ENCODE peak calls at places on chromosomes 11 and 22, in four cellular contexts. P is HepG2, H is IMR-90, E is A549. W is an unnamed sample. For H3K4me1, the result is how much of the 10 kb centered on the place peaks cover.

GRCh38 chr22:49334976-49335375 is 492.7 kb downstream of the BRD1 start:
- DNase-seq in P (no peak), H (no peak), E (no peak), W (no peak)

GRCh38 chr11:128757235-128757711 is 63.4 kb downstream of the FLI1 start:
- DNase-seq in P (no peak), H (peak), E (peak), W (no peak)

GRCh38 chr11:121657191-121657590 is 204.4 kb upstream of the SORL1-AS1 start:
- DNase-seq in P (no peak), H (no peak), E (no peak), W (no peak)

GRCh38 chr11:57641426-57641825 is 8.3 kb downstream of the YPEL4 start:
- DNase-seq in P (peak), H (peak), E (peak), W (no peak)

GRCh38 chr11:8384199-8384821 is 120.6 kb upstream of the LMO1 start:
- DNase-seq in P (no peak), H (no peak), E (peak), W (no peak)

GRCh38 chr11:64746486-64746885 is 2.5 kb upstream of the RASGRP2 start:
- DNase-seq in P (no peak), H (no peak), E (no peak), W (no peak)

GRCh38 chr11:119513141-119513805 is 90.3 kb upstream of the THY1 start:
- DNase-seq in P (no peak), H (no peak), E (no peak), W (no peak)

GRCh38 chr11:111001091-111001430 is 244.5 kb upstream of the POU2AF2 start:
- DNase-seq in P (no peak), H (peak), E (no peak), W (no peak)

GRCh38 chr11:18726040-18726439 is at the start of gene IGSF22:
- DNase-seq in P (no peak), H (no peak), E (no peak), W (no peak)
- H3K4me1 ChIP-seq in P (under half), H (under half), E (under half), W (under half)

GRCh38 chr11:73872746-73873412 is 3.8 kb downstream of the COA4 start:
- DNase-seq in P (no peak), H (no peak), E (no peak), W (no peak)

GRCh38 chr11:73866095-73866579 is 10.5 kb downstream of the COA4 start:
- DNase-seq in P (no peak), H (peak), E (no peak), W (no peak)

GRCh38 chr11:73869234-73869949 is 7.3 kb downstream of the COA4 start:
- DNase-seq in P (no peak), H (peak), E (peak), W (peak)

GRCh38 chr11:73866586-73866996 is 10.1 kb downstream of the COA4 start:
- DNase-seq in P (peak), H (peak), E (peak), W (no peak)

GRCh38 chr11:73870261-73870660 is 6.4 kb downstream of the COA4 start:
- DNase-seq in P (no peak), H (no peak), E (no peak), W (no peak)
- H3K4me3 ChIP-seq in P (no peak), H (no peak), E (no peak), W (no peak)

GRCh38 chr11:66676279-66676919 is 1.3 kb downstream of the RBM4B start:
- DNase-seq in P (no peak), H (no peak), E (no peak), W (no peak)

GRCh38 chr11:66680966-66681645 is 3.4 kb upstream of the RBM4B start:
- DNase-seq in P (no peak), H (no peak), E (no peak), W (no peak)

GRCh38 chr11:66674964-66675602 is 2.6 kb downstream of the RBM4B start:
- DNase-seq in P (no peak), H (no peak), E (no peak), W (no peak)

GRCh38 chr11:66676931-66677598 is 622 bp downstream of the RBM4B start:
- DNase-seq in P (no peak), H (peak), E (no peak), W (no peak)

DNA sequence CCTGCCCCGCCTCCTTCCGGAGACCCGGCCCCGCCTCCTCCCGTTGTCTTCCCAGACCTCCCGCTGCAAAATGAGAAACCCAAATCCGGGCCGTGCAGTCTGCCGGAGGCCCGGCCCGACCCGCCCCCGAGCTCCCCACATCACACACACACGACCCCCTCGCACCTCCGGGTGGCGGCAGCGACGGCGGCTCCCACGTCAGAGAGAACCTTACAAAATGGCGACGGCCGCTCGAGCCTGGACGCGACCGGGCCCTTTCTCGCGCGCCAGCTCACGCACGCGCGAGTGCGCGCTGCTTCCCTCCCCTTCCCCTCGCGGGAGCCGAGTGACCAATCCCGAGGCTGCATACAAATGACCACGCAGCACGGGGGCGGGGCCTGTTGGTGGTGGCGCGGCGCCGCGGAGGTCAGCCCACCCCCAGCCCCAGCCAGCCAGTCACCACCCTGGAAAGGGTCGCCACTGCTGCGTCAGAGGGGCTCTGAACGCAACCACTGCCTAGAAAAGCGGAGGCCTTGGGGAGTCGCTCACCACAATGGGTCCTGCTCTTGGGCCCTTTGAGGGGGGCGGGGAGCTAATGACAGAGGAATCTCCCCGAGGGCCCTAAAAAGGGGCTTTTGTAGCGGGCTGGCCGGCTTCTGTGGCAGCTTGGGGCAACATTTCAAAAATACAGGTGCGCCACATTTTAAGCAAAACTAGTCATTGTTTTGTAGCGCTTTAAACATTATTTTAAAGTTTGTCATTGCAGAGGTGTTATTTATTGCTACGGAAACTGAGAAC is at the start of gene RBM4B:
- DNase-seq in P (peak), H (peak), E (peak), W (peak)
- TF ChIP-seq POLR2A in P (peak), H (peak), E (peak), W (peak)

DNA sequence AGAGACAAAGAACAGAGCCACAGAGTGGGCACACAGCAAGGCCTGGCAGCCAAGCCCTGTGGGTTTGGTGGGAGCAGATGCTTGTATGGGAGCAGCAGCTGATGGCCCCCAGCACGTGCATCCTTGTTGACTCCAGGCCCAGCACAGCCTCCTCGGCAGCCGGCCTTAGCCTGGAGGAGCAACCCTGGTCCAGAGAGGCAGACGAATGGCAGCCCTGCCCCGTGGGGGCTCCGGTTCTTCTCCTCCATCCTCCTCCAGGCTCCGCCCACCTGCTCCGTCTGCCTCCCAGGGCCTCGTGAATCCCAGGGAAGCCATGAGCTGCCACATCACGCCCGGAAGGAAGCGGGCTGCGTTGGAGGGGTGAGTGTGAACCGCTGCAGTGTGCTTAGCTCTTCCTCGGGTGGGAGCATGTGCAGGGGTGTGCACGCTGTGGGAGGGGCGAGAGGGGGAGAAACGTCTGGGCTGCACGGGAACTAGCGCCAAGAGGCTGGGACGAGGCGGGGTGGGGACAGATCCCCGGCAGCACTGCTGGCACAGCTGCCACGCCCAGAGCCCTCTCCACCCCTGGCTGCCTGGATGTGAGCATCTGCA is 36.3 kb upstream of the JAM3 start:
- DNase-seq in P (no peak), H (no peak), E (no peak), W (no peak)
- H3K4me1 ChIP-seq in P (under half), H (under half), E (under half), W (under half)

DNA sequence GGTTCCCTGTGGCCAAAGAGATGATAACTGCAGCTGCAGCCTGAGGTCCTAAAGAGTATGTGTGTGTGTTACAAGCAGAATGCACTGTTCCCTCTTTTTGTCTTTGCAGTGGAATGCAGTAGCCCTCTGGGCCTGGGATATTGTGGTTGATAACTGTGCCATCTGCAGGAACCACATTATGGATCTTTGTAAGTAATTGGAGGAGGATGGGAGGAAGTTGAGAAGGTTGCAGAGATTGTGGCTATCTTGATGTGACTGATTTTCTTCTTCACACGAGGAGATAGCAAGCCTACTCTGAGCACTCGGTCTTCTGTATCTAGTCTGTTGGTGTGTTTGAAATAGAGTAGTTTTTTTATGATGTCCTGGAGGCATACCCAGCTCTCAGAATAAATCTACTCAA is 2.3 kb downstream of the RBX1 start:
- DNase-seq in P (no peak), H (no peak), E (no peak), W (no peak)
- H3K4me3 ChIP-seq in P (peak), H (no peak), E (no peak), W (no peak)

GRCh38 chr11:93741094-93741881 is at the start of the genes C11orf54 and TAF1D:
- DNase-seq in P (peak), H (peak), E (peak), W (peak)

GRCh38 chr11:93741882-93742226 is 382 bp downstream of the C11orf54 start:
- DNase-seq in P (peak), H (peak), E (peak), W (peak)

GRCh38 chr11:93740802-93741093 is 547 bp downstream of the TAF1D start:
- DNase-seq in P (peak), H (peak), E (peak), W (peak)

GRCh38 chr11:93738647-93739081 is 2.6 kb downstream of the TAF1D start:
- DNase-seq in P (no peak), H (no peak), E (no peak), W (no peak)

GRCh38 chr11:93740031-93740801 is 1.1 kb downstream of the TAF1D start:
- DNase-seq in P (peak), H (peak), E (peak), W (no peak)
- TF ChIP-seq POLR2A in P (peak), H (peak), E (no peak), W (no peak)

GRCh38 chr11:75144716-75145014 is 6.2 kb upstream of the SLCO2B1 start:
- DNase-seq in P (no peak), H (no peak), E (no peak), W (no peak)

GRCh38 chr11:75146711-75147110 is 4.2 kb upstream of the SLCO2B1 start:
- DNase-seq in P (no peak), H (no peak), E (no peak), W (peak)

GRCh38 chr11:75145196-75145971 is 5.5 kb upstream of the SLCO2B1 start:
- DNase-seq in P (no peak), H (no peak), E (no peak), W (no peak)

GRCh38 chr11:75147191-75147874 is 3.6 kb upstream of the SLCO2B1 start:
- DNase-seq in P (no peak), H (no peak), E (no peak), W (no peak)

GRCh38 chr11:75145972-75146519 is 4.9 kb upstream of the SLCO2B1 start:
- DNase-seq in P (no peak), H (no peak), E (no peak), W (no peak)
- H3K4me1 ChIP-seq in P (half or more), H (under half), E (under half), W (under half)

GRCh38 chr11:47187723-47188122 is 1.5 kb upstream of the PACSIN3 start:
- DNase-seq in P (no peak), H (no peak), E (no peak), W (no peak)
- H3K4me3 ChIP-seq in P (peak), H (peak), E (peak), W (peak)